ENCODE peak calls at places on chromosome 4, in seven cellular contexts. I, D, F, P, Y, T and A are unnamed samples.

GRCh38 chr4:98377626-98378025 is 116.4 kb downstream of the RAP1GDS1 start:
- DNase-seq in I (no peak), D (no peak), F (no peak), P (no peak), Y (peak), T (no peak), A (no peak)

GRCh38 chr4:36709986-36710385 is 428.6 kb downstream of the DTHD1 start:
- DNase-seq in I (no peak), D (no peak), F (no peak), P (no peak), Y (no peak), T (no peak), A (no peak)

GRCh38 chr4:87353592-87353991 is 30.9 kb upstream of the HSD17B13 start:
- DNase-seq in I (no peak), D (no peak), F (no peak), P (peak), Y (peak), T (peak), A (no peak)

GRCh38 chr4:183905081-183905592 is at the start of gene STOX2:
- DNase-seq in I (no peak), D (no peak), F (peak), P (peak), Y (peak), T (no peak), A (peak)

GRCh38 chr4:15963568-15963967 is 593 bp upstream of the FGFBP2 start:
- DNase-seq in I (no peak), D (no peak), F (no peak), P (peak), Y (no peak), T (no peak), A (no peak)

GRCh38 chr4:107956011-107956410 is 24.7 kb downstream of the CYP2U1 start:
- DNase-seq in I (no peak), D (no peak), F (no peak), P (no peak), Y (no peak), T (no peak), A (no peak)

GRCh38 chr4:126086041-126086440 is 771.3 kb downstream of the FAT4 start:
- DNase-seq in I (no peak), D (no peak), F (no peak), P (no peak), Y (no peak), T (no peak), A (no peak)

GRCh38 chr4:10180927-10181744 is 64.5 kb upstream of the WDR1 start:
- DNase-seq in I (peak), D (peak), F (no peak), P (peak), Y (no peak), T (no peak), A (no peak)

GRCh38 chr4:169774466-169775445 is 17.0 kb upstream of the HPF1 start:
- DNase-seq in I (no peak), D (no peak), F (no peak), P (no peak), Y (no peak), T (peak), A (no peak)

GRCh38 chr4:152729466-152729865 is 49.7 kb upstream of the TMEM154 start:
- DNase-seq in I (peak), D (no peak), F (no peak), P (no peak), Y (peak), T (no peak), A (no peak)

GRCh38 chr4:154143720-154144119 is 347.9 kb downstream of the DCHS2 start:
- DNase-seq in I (no peak), D (no peak), F (no peak), P (no peak), Y (no peak), T (no peak), A (no peak)

GRCh38 chr4:86924805-86925204 is 10.0 kb upstream of the AFF1 start:
- DNase-seq in I (peak), D (no peak), F (no peak), P (no peak), Y (no peak), T (no peak), A (no peak)

GRCh38 chr4:2259541-2260267 is 2.2 kb downstream of the MXD4 start:
- DNase-seq in I (no peak), D (no peak), F (peak), P (no peak), Y (no peak), T (no peak), A (no peak)

GRCh38 chr4:159390648-159391047 is 287.8 kb downstream of the RAPGEF2 start:
- DNase-seq in I (peak), D (no peak), F (no peak), P (no peak), Y (peak), T (no peak), A (no peak)

GRCh38 chr4:69831646-69832325 is 28.2 kb downstream of the SULT1E1 start:
- DNase-seq in I (no peak), D (peak), F (no peak), P (no peak), Y (no peak), T (no peak), A (no peak)

GRCh38 chr4:182391111-182391684 is 148.0 kb downstream of the TENM3 start:
- DNase-seq in I (no peak), D (no peak), F (no peak), P (no peak), Y (no peak), T (no peak), A (no peak)

GRCh38 chr4:15547392-15547791 is 77.7 kb downstream of the CC2D2A start:
- DNase-seq in I (no peak), D (no peak), F (no peak), P (peak), Y (no peak), T (no peak), A (no peak)